ENCODE peak calls at places on chromosomes 1 and 21, in four cellular contexts. O is IMR-90, A is heart left ventricle, N is transverse colon. G is an unnamed sample.

GRCh38 chr1:1115136-1115829 is 606 bp downstream of the C1orf159 start:
- DNase-seq in O (no peak), A (no peak), N (peak; percentile 7), G (no peak)

GRCh38 chr1:45359882-45360513 is 19.8 kb upstream of the MUTYH start:
- DNase-seq in A (peak; percentile 69), O (peak; percentile 77), N (peak; percentile 71), G (peak; percentile 75)

GRCh38 chr1:35564037-35564883 is 6.7 kb downstream of the NCDN start:
- DNase-seq in N (peak; percentile 80), A (peak; percentile 73), O (peak; percentile 78), G (peak; percentile 71)

GRCh38 chr1:184427722-184428121 is 40.9 kb downstream of the C1orf21 start:
- DNase-seq in N (no peak), A (no peak), O (no peak), G (no peak)

GRCh38 chr1:202247837-202248795 is 54.5 kb downstream of the LGR6 start:
- DNase-seq in N (no peak), A (no peak), O (no peak), G (no peak)

GRCh38 chr1:161913482-161914140 is 110.1 kb downstream of the OLFML2B start:
- DNase-seq in O (peak; percentile 6), A (no peak), N (no peak), G (no peak)

GRCh38 chr1:55275976-55276375 is 60.8 kb upstream of the USP24 start:
- DNase-seq in N (no peak), O (peak; percentile 28), A (no peak), G (no peak)

GRCh38 chr1:3504823-3505155 is 50.3 kb downstream of the ARHGEF16 start:
- DNase-seq in O (no peak), A (no peak), N (no peak), G (no peak)

GRCh38 chr1:65255088-65256050 is 54.0 kb upstream of the DNAJC6 start:
- DNase-seq in A (no peak), N (no peak), O (no peak), G (no peak)

GRCh38 chr1:14183312-14183711 is 415.2 kb upstream of the KAZN start:
- DNase-seq in A (no peak), O (no peak), N (no peak), G (no peak)

GRCh38 chr1:46793126-46793525 is 5.7 kb upstream of the CYP4B1 start:
- DNase-seq in A (no peak), N (no peak), O (no peak), G (no peak)

GRCh38 chr1:54493608-54494007 is 54.4 kb upstream of the ACOT11 start:
- DNase-seq in N (no peak), O (no peak), A (no peak), G (no peak)

GRCh38 chr1:58971629-58972140 is 187.8 kb upstream of the JUN start:
- DNase-seq in A (peak; percentile 26), N (no peak), O (peak; percentile 37), G (no peak)

GRCh38 chr1:171623651-171624331 is 1.7 kb downstream of the MYOCOS start:
- DNase-seq in O (no peak), N (no peak), A (no peak), G (no peak)

GRCh38 chr1:208951908-208952307 is 631.6 kb upstream of the CAMK1G start:
- DNase-seq in A (no peak), O (no peak), N (peak; percentile 15), G (no peak)

GRCh38 chr1:11752359-11753208 is 9.4 kb upstream of the C1orf167 start:
- DNase-seq in A (no peak), N (no peak), O (no peak), G (no peak)

GRCh38 chr1:42970143-42970542 is 11.5 kb upstream of the SLC2A1 start:
- DNase-seq in A (no peak), N (no peak), O (no peak), G (no peak)

GRCh38 chr1:28409066-28409465 is 39.5 kb downstream of the PHACTR4 start:
- DNase-seq in O (no peak), N (no peak), A (no peak), G (no peak)

GRCh38 chr1:99943238-99943794 is 26.5 kb upstream of the SLC35A3 start:
- DNase-seq in N (no peak), O (peak; percentile 38), A (no peak), G (no peak)

GRCh38 chr1:229060140-229060539 is 210.8 kb upstream of the RAB4A start:
- DNase-seq in N (no peak), O (no peak), A (no peak), G (no peak)

GRCh38 chr1:40808444-40808843 is 24.9 kb downstream of the KCNQ4 start:
- DNase-seq in A (no peak), O (no peak), N (no peak), G (no peak)

GRCh38 chr21:29208666-29209059 is 78.2 kb downstream of the MAP3K7CL start:
- DNase-seq in N (no peak), A (no peak), O (peak; percentile 93), G (no peak)

GRCh38 chr21:41640756-41641509 is 125.9 kb downstream of the RIPK4 start:
- DNase-seq in O (peak; percentile 60), A (no peak), N (no peak), G (no peak)

GRCh38 chr1:85464497-85465098 is 361 bp downstream of the DDAH1 start:
- DNase-seq in N (peak; percentile 77), A (peak; percentile 81), O (peak; percentile 73), G (peak; percentile 29)

GRCh38 chr1:47031585-47031984 is 8.1 kb downstream of the CYP4X1 start:
- DNase-seq in O (no peak), A (no peak), N (no peak), G (no peak)

GRCh38 chr1:231931846-231932454 is 305.4 kb downstream of the DISC1 start:
- DNase-seq in N (no peak), A (no peak), O (no peak), G (no peak)

GRCh38 chr1:172874950-172875349 is 175.8 kb downstream of the TNFSF18 start:
- DNase-seq in A (no peak), O (peak; percentile 54), N (no peak), G (no peak)

GRCh38 chr1:33429332-33429731 is 1.6 kb downstream of the PHC2 start:
- DNase-seq in N (no peak), O (no peak), A (no peak), G (no peak)

GRCh38 chr21:35619184-35619583 is 441.1 kb downstream of the SETD4 start:
- DNase-seq in A (no peak), N (no peak), O (peak; percentile 93), G (no peak)

GRCh38 chr1:80083892-80084291 is 1077.4 kb upstream of the ADGRL4 start:
- DNase-seq in A (no peak), N (no peak), O (no peak), G (no peak)

GRCh38 chr1:228339059-228339704 is 67.5 kb downstream of the TRIM11 start:
- DNase-seq in O (no peak), A (peak; percentile 10), N (peak; percentile 3), G (no peak)

GRCh38 chr1:160260436-160261382 is 1.6 kb downstream of the DCAF8 start:
- DNase-seq in O (peak; percentile 89), A (no peak), N (no peak), G (peak; percentile 47)

GRCh38 chr1:53890522-53890941 is 935 bp upstream of the YIPF1 start:
- DNase-seq in N (no peak), A (no peak), O (no peak), G (no peak)

GRCh38 chr21:45747233-45747766 is 103.8 kb downstream of the PCBP3 start:
- DNase-seq in N (no peak), O (no peak), A (no peak), G (no peak)

GRCh38 chr1:42282024-42282579 is 52.9 kb downstream of the FOXJ3 start:
- DNase-seq in N (no peak), A (no peak), O (peak; percentile 65), G (no peak)

GRCh38 chr1:117346206-117346928 is 20.9 kb upstream of the MAN1A2 start:
- DNase-seq in A (no peak), N (no peak), O (peak; percentile 57), G (no peak)

DNA sequence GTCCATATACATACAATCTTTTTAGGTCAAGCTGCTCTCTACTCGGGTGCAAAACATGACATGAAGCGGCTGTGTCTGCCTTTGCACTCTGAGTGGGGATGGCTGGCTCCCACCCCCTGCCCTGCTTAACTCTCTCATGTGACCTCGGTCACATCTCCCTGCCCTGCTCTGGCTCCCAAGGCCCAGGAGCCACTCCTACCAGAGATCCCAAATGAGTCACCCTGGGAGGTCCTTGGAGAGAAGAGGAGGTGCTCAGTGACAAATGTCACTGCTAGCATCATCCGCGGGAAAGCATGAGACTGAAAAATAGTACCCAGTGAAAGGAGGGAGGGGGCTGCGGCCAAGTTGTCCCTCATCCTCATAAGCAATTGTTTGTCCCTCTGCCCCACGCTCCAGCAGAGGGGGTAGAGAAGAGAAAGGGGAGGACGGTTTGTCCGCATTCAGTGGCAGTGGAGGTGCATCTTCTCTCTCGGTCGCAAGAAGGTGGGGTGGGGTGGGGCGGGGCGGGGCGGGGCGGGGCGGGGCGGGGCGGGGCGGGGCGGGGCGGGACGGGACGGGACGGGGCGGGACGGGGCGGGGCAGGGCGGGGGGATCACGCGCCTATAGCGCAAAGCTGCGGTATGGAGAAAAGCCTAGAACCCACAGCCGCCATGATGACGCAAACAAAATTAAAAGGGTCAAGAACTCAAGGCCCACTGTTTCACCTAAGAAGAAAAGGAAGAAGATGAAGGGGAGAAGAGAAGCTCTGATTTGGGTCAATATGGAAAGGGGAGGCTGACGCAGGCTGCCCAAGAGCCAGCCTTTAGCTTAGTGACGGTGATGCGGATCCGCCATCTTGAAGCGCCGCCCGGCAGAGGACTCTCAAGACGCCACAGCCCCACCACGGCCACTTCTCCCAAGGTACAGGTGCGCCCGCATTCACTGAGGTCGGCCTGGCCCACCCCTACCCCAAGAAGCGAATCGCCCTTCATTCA is 66.2 kb downstream of the CD46 start:
- DNase-seq in O (no peak), A (peak; percentile 67), N (no peak), G (no peak)
- H3K4me3 ChIP-seq in O (no peak overlapping the region), A (no peak overlapping the region), N (no peak overlapping the region), G (peak overlapping the region; percentile 8)

GRCh38 chr1:30817083-30817450 is 59.5 kb upstream of the LAPTM5 start:
- DNase-seq in O (no peak), N (no peak), A (no peak), G (no peak)
- H3K4me1 ChIP-seq in O (peaks cover 15% of the 10 kb centered on the region), N (peaks cover 5% of the 10 kb centered on the region), A (no peaks in the 10 kb centered on the region), G (no peaks in the 10 kb centered on the region)

DNA sequence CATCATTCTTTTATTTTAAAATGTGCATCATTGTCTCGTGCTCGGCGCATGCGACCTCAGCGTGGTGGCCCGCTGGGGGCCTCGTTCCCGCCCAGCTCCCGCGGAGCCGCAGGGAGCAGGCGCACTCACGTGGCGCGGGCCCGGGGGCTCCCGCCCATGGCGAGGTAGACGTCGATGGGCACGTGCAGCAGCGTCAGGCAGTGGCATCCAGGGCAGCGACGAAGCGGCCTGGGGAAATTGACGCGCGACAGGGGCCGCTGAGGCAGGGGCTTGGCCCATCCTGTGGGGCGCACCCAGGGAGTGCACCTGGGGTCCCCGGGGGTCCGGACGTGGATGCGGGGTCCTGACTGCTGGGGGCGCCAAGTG is 994 bp downstream of the FAM229A start:
- DNase-seq in N (no peak), A (no peak), O (no peak), G (no peak)
- TF ChIP-seq POLR2A in N (no peak), A (no peak), O (no peak), G (no peak)

GRCh38 chr1:6419803-6420593 is at the start of gene HES2:
- DNase-seq in O (no peak), N (peak; percentile 80), A (no peak), G (no peak)

GRCh38 chr1:6419397-6419802 is 319 bp downstream of the HES2 start:
- DNase-seq in N (no peak), O (no peak), A (no peak), G (no peak)

GRCh38 chr1:6418668-6419396 is 887 bp downstream of the HES2 start:
- DNase-seq in N (peak; percentile 44), O (no peak), A (no peak), G (no peak)

GRCh38 chr1:6421266-6421665 is 1.5 kb upstream of the HES2 start:
- DNase-seq in O (no peak), N (no peak), A (no peak), G (no peak)

GRCh38 chr1:6420594-6421042 is 899 bp upstream of the HES2 start:
- DNase-seq in O (no peak), A (no peak), N (peak; percentile 71), G (no peak)
- H3K4me3 ChIP-seq in O (no peak overlapping the region), A (no peak overlapping the region), N (no peak overlapping the region), G (no peak overlapping the region)

G was measured in prostate gland.